ENCODE peak calls at places on chromosomes 4 and X, in eight cellular contexts. D is mammary epithelial cell, L is HCT116, E is neural progenitor cell, C is astrocyte, R is trophoblast cell, I is MM.1S, Y is GM12878. P is an unnamed sample. For H3K79me2, the result is how much of the 10 kb centered on the place peaks cover.

GRCh38 chr4:2007804-2008670 is 737 bp downstream of the NELFA start:
- DNase-seq in I (no peak), E (peak), R (peak), L (no peak), Y (no peak), C (no peak), D (no peak), P (peak)

GRCh38 chr4:64713256-64713840 is 304.1 kb upstream of the TECRL start:
- DNase-seq in L (no peak), R (peak), Y (no peak), D (peak), I (peak), C (peak), E (peak), P (peak)

GRCh38 chrX:69093960-69094935 is 71.0 kb downstream of the PJA1 start:
- DNase-seq in E (peak), L (peak), R (peak), C (peak), D (peak), Y (no peak), I (no peak), P (peak)

GRCh38 chrX:72540318-72540717 is 32.3 kb downstream of the HDAC8 start:
- DNase-seq in D (no peak), Y (no peak), E (no peak), R (peak), L (no peak), I (no peak), C (peak), P (peak)

GRCh38 chr4:19832388-19832787 is 419.3 kb upstream of the SLIT2 start:
- DNase-seq in I (no peak), L (no peak), E (no peak), R (no peak), D (no peak), C (peak), Y (no peak), P (no peak)

GRCh38 chr4:3365326-3365725 is 72.5 kb downstream of the RGS12 start:
- DNase-seq in D (no peak), R (no peak), C (no peak), I (no peak), Y (no peak), L (no peak), E (no peak), P (no peak)

GRCh38 chr4:33482773-33483172 is 2761.5 kb downstream of the ARAP2 start:
- DNase-seq in D (no peak), Y (no peak), I (no peak), E (no peak), C (no peak), R (no peak), L (no peak), P (no peak)

GRCh38 chrX:30228526-30228925 is 1.9 kb upstream of the MAGEB3 start:
- DNase-seq in E (peak), C (no peak), Y (no peak), L (no peak), D (no peak), R (no peak), I (no peak), P (no peak)

GRCh38 chr4:185421366-185422124 is 4.2 kb downstream of the UFSP2 start:
- DNase-seq in Y (no peak), R (no peak), L (no peak), E (no peak), C (peak), D (no peak), I (peak), P (no peak)

GRCh38 chr4:40825014-40825838 is 75.5 kb downstream of the NSUN7 start:
- DNase-seq in E (no peak), D (no peak), R (no peak), C (no peak), Y (no peak), L (no peak), I (no peak), P (no peak)

GRCh38 chr4:8559011-8559410 is 21.2 kb upstream of the GPR78 start:
- DNase-seq in L (no peak), D (no peak), C (no peak), R (no peak), I (no peak), E (no peak), Y (no peak), P (no peak)

GRCh38 chr4:74423101-74423500 is 21.8 kb upstream of the AREG start:
- DNase-seq in L (no peak), E (no peak), D (no peak), Y (no peak), I (no peak), C (peak), R (no peak), P (no peak)

GRCh38 chr4:78119698-78120097 is 62.6 kb downstream of the FRAS1 start:
- DNase-seq in C (no peak), R (peak), E (no peak), I (no peak), Y (no peak), L (no peak), D (peak), P (no peak)

GRCh38 chr4:3436048-3436797 is 5.5 kb upstream of the HGFAC start:
- DNase-seq in C (no peak), L (no peak), E (no peak), R (no peak), I (no peak), D (no peak), Y (no peak), P (no peak)

GRCh38 chr4:118816538-118817177 is 19.3 kb downstream of the SEC24D start:
- DNase-seq in E (no peak), I (no peak), D (peak), Y (no peak), L (no peak), R (peak), C (peak), P (no peak)

GRCh38 chr4:72208421-72209075 is 176.7 kb downstream of the NPFFR2 start:
- DNase-seq in Y (no peak), D (peak), L (no peak), I (no peak), R (peak), E (no peak), C (no peak), P (no peak)

GRCh38 chrX:809081-809480 is 178.5 kb downstream of the SHOX start:
- DNase-seq in E (no peak), Y (no peak), R (no peak), L (no peak), I (no peak), D (no peak), C (no peak), P (no peak)

GRCh38 chrX:43333543-43333942 is 322.6 kb upstream of the MAOA start:
- DNase-seq in E (no peak), Y (no peak), R (no peak), I (peak), D (no peak), C (no peak), L (no peak), P (no peak)

GRCh38 chr4:183789657-183790056 is 115.5 kb upstream of the STOX2 start:
- DNase-seq in I (no peak), R (no peak), C (no peak), E (no peak), D (peak), L (no peak), Y (no peak), P (no peak)

GRCh38 chr4:24210332-24210902 is 320.6 kb upstream of the PPARGC1A start:
- DNase-seq in Y (no peak), L (no peak), I (no peak), E (no peak), C (peak), R (peak), D (peak), P (no peak)
- H3K9ac ChIP-seq in Y (no peak), L (no peak), I (no peak), E (no peak), C (no peak), R (no peak), D (no peak), P (no peak)

DNA sequence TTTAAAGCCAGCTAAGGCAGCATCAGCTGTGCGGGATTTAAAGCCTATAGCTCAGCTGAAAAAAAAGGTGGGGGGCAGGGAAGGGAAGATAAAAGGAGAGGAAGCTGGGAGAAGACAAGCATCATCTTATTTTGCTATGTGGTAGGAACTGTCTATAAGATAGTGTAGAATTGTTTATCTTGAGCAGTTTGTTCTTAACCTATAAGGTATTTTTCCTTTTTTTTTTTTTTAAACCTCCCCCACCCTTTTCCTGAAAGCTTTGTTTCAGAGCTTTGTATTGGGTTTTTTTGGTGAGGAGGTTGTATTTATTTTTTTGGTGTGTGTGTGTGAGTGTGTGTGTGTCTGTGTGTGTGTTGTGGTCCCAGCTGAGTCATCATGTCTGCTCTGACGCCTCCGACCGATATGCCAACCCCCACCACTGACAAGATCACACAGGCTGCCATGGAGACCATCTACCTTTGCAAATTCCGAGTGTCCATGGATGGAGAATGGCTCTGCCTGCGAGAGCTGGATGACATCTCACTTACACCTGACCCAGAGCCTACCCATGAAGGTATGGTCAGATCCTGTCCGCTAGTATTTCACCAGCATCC is 531 bp downstream of the RUFY3 start:
- DNase-seq in I (no peak), E (no peak), D (no peak), Y (no peak), C (peak), L (no peak), R (no peak), P (no peak)
- H3K79me2 ChIP-seq in I (half or more), E (half or more), D (under half), Y (under half), C (half or more), L (under half), R (under half), P (under half)

GRCh38 chr4:139266583-139267257 is 13.3 kb downstream of the MGARP start:
- DNase-seq in L (no peak), D (no peak), Y (peak), E (peak), C (peak), I (peak), R (peak), P (peak)

GRCh38 chr4:139266208-139266582 is 13.8 kb downstream of the MGARP start:
- DNase-seq in L (no peak), D (no peak), R (no peak), C (no peak), Y (no peak), I (no peak), E (no peak), P (no peak)

GRCh38 chr4:139265654-139266053 is 14.4 kb downstream of the MGARP start:
- DNase-seq in R (no peak), Y (no peak), L (no peak), E (no peak), I (no peak), D (no peak), C (no peak), P (no peak)

GRCh38 chr4:139267301-139267700 is 12.7 kb downstream of the MGARP start:
- DNase-seq in E (no peak), C (peak), L (no peak), D (no peak), Y (no peak), I (no peak), R (peak), P (no peak)
- H3K4me3 ChIP-seq in E (no peak), C (no peak), L (peak), D (no peak), Y (no peak), I (peak), R (no peak), P (peak)

DNA sequence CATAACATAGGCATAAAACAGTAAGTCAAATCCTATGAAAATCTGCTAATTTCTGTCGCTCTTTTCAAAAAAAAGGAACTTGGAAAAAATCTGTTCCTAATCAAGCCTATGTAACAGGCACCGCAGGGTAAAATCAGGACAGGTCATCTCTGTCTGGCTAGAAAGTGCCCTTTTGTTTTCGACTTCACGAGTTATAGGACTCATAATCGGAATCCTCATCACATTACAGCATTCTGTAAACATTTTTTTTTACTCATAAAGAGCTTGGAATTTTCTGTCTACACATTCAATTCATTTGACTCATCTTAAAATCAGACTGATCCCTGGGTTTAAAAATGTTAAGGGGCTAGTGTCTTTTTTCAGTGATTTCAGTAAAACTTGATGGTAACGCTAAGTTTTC is 181.7 kb upstream of the TBC1D9 start:
- DNase-seq in L (no peak), D (no peak), R (peak), Y (no peak), C (peak), E (no peak), I (no peak), P (no peak)
- H3K9ac ChIP-seq in L (no peak), D (no peak), R (no peak), Y (no peak), C (peak), E (no peak), I (no peak), P (no peak)

P was measured in Karpas-422.